ENCODE peak calls at places on chromosomes 4 and X, in four cellular contexts. W is SK-N-SH, R is heart right ventricle, T is pancreas. C is an unnamed sample.

GRCh38 chr4:143616771-143617170 is 83.7 kb downstream of the FREM3 start:
- DNase-seq in W (no peak), R (no peak), T (no peak), C (no peak)

GRCh38 chr4:106201373-106201772 is 114.6 kb downstream of the TBCK start:
- DNase-seq in W (peak; percentile 28), R (no peak), T (no peak), C (no peak)

GRCh38 chr4:180031330-180031729 is 2211.9 kb upstream of the TENM3 start:
- DNase-seq in W (no peak), R (no peak), T (no peak), C (no peak)

GRCh38 chr4:71240094-71240493 is 98.7 kb upstream of the SLC4A4 start:
- DNase-seq in W (no peak), R (no peak), T (no peak), C (no peak)

GRCh38 chr4:92809381-92809780 is 505.6 kb downstream of the GRID2 start:
- DNase-seq in W (no peak), R (no peak), T (no peak), C (no peak)

GRCh38 chr4:33628296-33628695 is 2616.0 kb downstream of the ARAP2 start:
- DNase-seq in W (no peak), R (no peak), T (no peak), C (no peak)

GRCh38 chr4:7067147-7067522 is 729 bp downstream of the GRPEL1 start:
- DNase-seq in W (no peak), R (no peak), T (no peak), C (no peak)

GRCh38 chr4:1204286-1204827 is 32.0 kb upstream of the SPON2 start:
- DNase-seq in W (peak; percentile 27), R (no peak), T (no peak), C (peak; percentile 38)

GRCh38 chr4:60657802-60658201 is 542.3 kb upstream of the ADGRL3 start:
- DNase-seq in W (no peak), R (no peak), T (no peak), C (no peak)

GRCh38 chr4:56908206-56909082 is 744 bp downstream of the REST start:
- DNase-seq in W (peak; percentile 86), R (peak; percentile 56), T (peak; percentile 85), C (peak; percentile 65)

GRCh38 chrX:136586386-136586785 is 54.4 kb downstream of the VGLL1 start:
- DNase-seq in W (no peak), R (no peak), T (no peak), C (no peak)

GRCh38 chr4:5654791-5655190 is 53.6 kb downstream of the EVC2 start:
- DNase-seq in W (no peak), R (no peak), T (no peak), C (no peak)

GRCh38 chrX:37454537-37455285 is 105.5 kb downstream of the PRRG1 start:
- DNase-seq in W (no peak), R (no peak), T (no peak), C (no peak)

GRCh38 chr4:29113960-29114359 is 1606.2 kb upstream of the PCDH7 start:
- DNase-seq in W (no peak), R (no peak), T (no peak), C (no peak)

GRCh38 chr4:7804759-7805385 is 134.8 kb downstream of the AFAP1 start:
- DNase-seq in W (no peak), R (no peak), T (no peak), C (no peak)

GRCh38 chr4:74117024-74117534 is 18.1 kb upstream of the CXCL2 start:
- DNase-seq in W (no peak), R (peak; percentile 87), T (no peak), C (peak; percentile 18)

GRCh38 chrX:15438332-15438731 is 54.1 kb upstream of the VEGFD start:
- DNase-seq in W (no peak), R (no peak), T (no peak), C (no peak)

GRCh38 chrX:15436220-15436619 is 52.0 kb upstream of the VEGFD start:
- DNase-seq in W (no peak), R (no peak), T (no peak), C (no peak)

GRCh38 chrX:15437724-15438123 is 53.5 kb upstream of the VEGFD start:
- DNase-seq in W (no peak), R (no peak), T (no peak), C (no peak)

GRCh38 chrX:15441464-15441863 is 51.7 kb downstream of the PIR start:
- DNase-seq in W (no peak), R (peak; percentile 4), T (no peak), C (no peak)
- TF ChIP-seq CTCF in W (no peak), R (no peak), T (no peak), C (no peak)

GRCh38 chr4:162499478-162499877 is 335.7 kb upstream of the FSTL5 start:
- DNase-seq in W (peak; percentile 18), R (no peak), T (no peak), C (no peak)

GRCh38 chr4:162498168-162498567 is 334.4 kb upstream of the FSTL5 start:
- DNase-seq in W (no peak), R (peak; percentile 18), T (no peak), C (no peak)

GRCh38 chr4:162506253-162506652 is 342.5 kb upstream of the FSTL5 start:
- DNase-seq in W (no peak), R (no peak), T (no peak), C (no peak)

GRCh38 chr4:162503868-162504267 is 340.1 kb upstream of the FSTL5 start:
- DNase-seq in W (no peak), R (no peak), T (no peak), C (no peak)

DNA sequence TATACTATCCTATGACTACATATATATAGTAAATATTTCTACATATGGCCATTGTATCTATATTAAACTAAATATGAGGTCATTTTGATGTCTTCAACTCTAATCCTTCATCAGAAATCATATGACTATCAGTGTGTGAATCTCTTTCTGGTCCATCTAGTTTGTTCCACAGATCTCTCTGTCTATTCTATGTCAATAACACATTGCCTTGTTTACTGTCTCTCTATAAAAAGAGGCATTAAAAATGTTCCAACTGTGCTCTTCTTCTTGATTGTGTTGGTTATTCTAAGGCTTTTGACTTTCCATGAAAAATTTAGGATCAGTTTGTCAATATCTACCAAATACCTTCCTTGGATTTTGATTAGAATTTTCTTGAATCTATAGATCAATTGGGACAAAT is 338.3 kb upstream of the FSTL5 start:
- DNase-seq in W (no peak), R (no peak), T (no peak), C (no peak)
- TF ChIP-seq CTCF in W (no peak), R (no peak), T (no peak), C (no peak)

GRCh38 chrX:148070504-148070877 is 89.4 kb downstream of the FMR1NB start:
- DNase-seq in W (no peak), R (no peak), T (no peak), C (no peak)
- TF ChIP-seq CTCF in W (no peak), R (no peak), T (no peak), C (no peak)

DNA sequence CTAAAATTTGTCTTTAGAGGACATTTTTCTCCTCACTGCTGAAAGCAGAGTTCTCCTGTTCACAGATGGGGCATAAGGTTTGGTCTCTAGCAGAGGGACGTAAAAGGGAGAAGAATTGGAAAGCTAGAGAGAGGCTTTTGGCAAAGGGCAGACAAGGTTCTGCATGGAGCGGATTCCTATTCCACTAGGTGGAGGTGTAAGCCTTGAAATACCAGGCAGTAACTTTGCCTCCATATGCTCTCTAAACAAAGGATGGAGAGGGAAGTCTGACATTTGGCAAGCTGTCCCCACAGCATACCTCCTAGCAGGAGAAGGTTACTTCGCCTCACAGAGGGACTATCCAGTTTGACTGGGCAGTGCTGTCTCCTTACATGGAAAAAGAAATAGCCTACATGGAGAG is 174.7 kb downstream of the DACH2 start:
- DNase-seq in W (no peak), R (no peak), T (no peak), C (no peak)
- TF ChIP-seq CTCF in W (no peak), R (no peak), T (no peak), C (no peak)

GRCh38 chr4:113073614-113074013 is 24.2 kb downstream of the ANK2 start:
- DNase-seq in W (no peak), R (no peak), T (no peak), C (no peak)
- TF ChIP-seq CTCF in W (no peak), R (no peak), T (no peak), C (no peak)

GRCh38 chrX:139429913-139430312 is 100.6 kb upstream of the F9 start:
- DNase-seq in W (no peak), R (no peak), T (no peak), C (no peak)
- TF ChIP-seq CTCF in W (peak; percentile 11), R (no peak), T (no peak), C (no peak)